ENCODE peak calls at places on chromosome 21, in seven cellular contexts. I, Z, X, A, Y, F and T are unnamed samples.

GRCh38 chr21:16082038-16082816 is 352.4 kb downstream of the USP25 start:
- DNase-seq in I (no peak), Z (no peak), X (no peak), A (no peak), Y (no peak), F (peak), T (no peak)

GRCh38 chr21:17343055-17343454 is 169.8 kb upstream of the CXADR start:
- DNase-seq in I (peak), Z (no peak), X (no peak), A (no peak), Y (no peak), F (no peak), T (no peak)

GRCh38 chr21:45258476-45258875 is 29.2 kb downstream of the POFUT2 start:
- DNase-seq in I (no peak), Z (peak), X (no peak), A (no peak), Y (no peak), F (no peak), T (no peak)

GRCh38 chr21:15729346-15729673 is 472 bp upstream of the USP25 start:
- DNase-seq in I (no peak), Z (no peak), X (no peak), A (no peak), Y (no peak), F (no peak), T (no peak)

GRCh38 chr21:41766883-41767605 is at the start of gene RIPK4:
- DNase-seq in I (no peak), Z (peak), X (no peak), A (no peak), Y (peak), F (peak), T (peak)

GRCh38 chr21:45145146-45145545 is 70.8 kb downstream of the ADARB1 start:
- DNase-seq in I (no peak), Z (no peak), X (no peak), A (no peak), Y (no peak), F (no peak), T (no peak)

GRCh38 chr21:41217656-41218380 is 49.9 kb downstream of the BACE2 start:
- DNase-seq in I (peak), Z (no peak), X (peak), A (peak), Y (no peak), F (no peak), T (no peak)

GRCh38 chr21:21714396-21714795 is 716.2 kb downstream of the NCAM2 start:
- DNase-seq in I (peak), Z (no peak), X (no peak), A (no peak), Y (no peak), F (peak), T (no peak)

GRCh38 chr21:45264146-45264918 is 23.4 kb downstream of the POFUT2 start:
- DNase-seq in I (no peak), Z (peak), X (no peak), A (no peak), Y (no peak), F (no peak), T (no peak)

GRCh38 chr21:44524412-44525371 is 15.3 kb downstream of the KRTAP10-1 start:
- DNase-seq in I (no peak), Z (no peak), X (no peak), A (no peak), Y (no peak), F (no peak), T (no peak)

GRCh38 chr21:15706686-15707085 is 23.1 kb upstream of the USP25 start:
- DNase-seq in I (peak), Z (no peak), X (peak), A (no peak), Y (no peak), F (peak), T (no peak)

GRCh38 chr21:43262427-43262826 is 93.6 kb downstream of the CRYAA start:
- DNase-seq in I (no peak), Z (no peak), X (no peak), A (no peak), Y (no peak), F (no peak), T (no peak)

GRCh38 chr21:42863504-42863870 is 15.9 kb downstream of the WDR4 start:
- DNase-seq in I (no peak), Z (no peak), X (no peak), A (no peak), Y (no peak), F (no peak), T (no peak)

GRCh38 chr21:29302340-29302991 is 3.7 kb downstream of the BACH1 start:
- DNase-seq in I (no peak), Z (no peak), X (no peak), A (no peak), Y (no peak), F (no peak), T (no peak)

DNA sequence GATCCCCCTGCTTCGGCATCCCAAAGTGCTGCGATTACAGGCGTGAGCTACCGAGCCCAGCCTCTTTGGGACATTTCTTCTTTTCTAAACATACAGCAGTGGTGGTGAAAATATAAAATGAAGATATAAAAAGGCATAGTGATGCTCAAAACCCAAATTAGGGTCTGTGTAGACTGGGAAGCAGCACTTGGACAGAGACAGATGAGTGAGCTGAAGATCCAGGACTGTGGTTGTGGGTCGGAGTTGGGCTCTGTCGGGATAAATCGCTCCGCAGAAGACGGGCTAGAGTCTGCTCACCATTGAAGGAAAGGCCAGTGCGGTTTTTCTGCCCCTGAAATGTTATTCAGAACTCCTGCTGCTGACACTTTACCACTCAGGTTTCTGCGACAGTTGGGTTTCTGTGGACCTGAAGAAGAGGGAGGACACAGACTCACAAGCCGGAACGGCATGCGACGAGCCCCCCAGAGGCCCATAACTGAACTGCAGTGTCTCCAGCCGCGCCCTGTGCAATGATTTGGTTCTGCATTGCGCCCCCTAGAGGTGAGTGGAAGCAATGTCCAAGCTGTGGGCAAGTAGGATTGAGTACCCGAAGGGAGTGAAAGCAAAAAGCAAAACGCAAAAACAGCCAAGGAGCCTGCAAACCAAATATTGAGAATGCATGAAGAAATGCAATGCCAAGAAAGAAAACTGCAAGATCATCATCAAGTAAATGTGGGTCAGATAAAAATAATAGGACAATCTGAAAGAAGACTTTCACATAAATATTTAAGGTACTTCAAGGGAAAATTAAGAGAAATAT is 66.6 kb downstream of the GABPA start:
- DNase-seq in I (peak), Z (peak), X (peak), A (peak), Y (peak), F (peak), T (peak)
- TF ChIP-seq CTCF in I (peak), Z (peak), X (peak), A (peak), Y (peak), F (peak), T (peak)

GRCh38 chr21:26842976-26843911 is 2.0 kb downstream of the ADAMTS1 start:
- DNase-seq in I (peak), Z (no peak), X (peak), A (peak), Y (no peak), F (peak), T (no peak)
- TF ChIP-seq CTCF in I (peak), Z (no peak), X (peak), A (peak), Y (no peak), F (peak), T (no peak)

GRCh38 chr21:33229099-33229775 is 501 bp upstream of the IFNAR2 start:
- DNase-seq in I (no peak), Z (no peak), X (no peak), A (no peak), Y (no peak), F (no peak), T (no peak)

GRCh38 chr21:33232640-33233039 is 2.9 kb downstream of the IFNAR2 start:
- DNase-seq in I (no peak), Z (no peak), X (no peak), A (no peak), Y (no peak), F (no peak), T (no peak)

GRCh38 chr21:33229776-33230517 is at the start of gene IFNAR2:
- DNase-seq in I (peak), Z (peak), X (peak), A (peak), Y (peak), F (no peak), T (peak)

GRCh38 chr21:33231526-33231925 is 1.8 kb downstream of the IFNAR2 start:
- DNase-seq in I (no peak), Z (no peak), X (no peak), A (no peak), Y (peak), F (no peak), T (no peak)

DNA sequence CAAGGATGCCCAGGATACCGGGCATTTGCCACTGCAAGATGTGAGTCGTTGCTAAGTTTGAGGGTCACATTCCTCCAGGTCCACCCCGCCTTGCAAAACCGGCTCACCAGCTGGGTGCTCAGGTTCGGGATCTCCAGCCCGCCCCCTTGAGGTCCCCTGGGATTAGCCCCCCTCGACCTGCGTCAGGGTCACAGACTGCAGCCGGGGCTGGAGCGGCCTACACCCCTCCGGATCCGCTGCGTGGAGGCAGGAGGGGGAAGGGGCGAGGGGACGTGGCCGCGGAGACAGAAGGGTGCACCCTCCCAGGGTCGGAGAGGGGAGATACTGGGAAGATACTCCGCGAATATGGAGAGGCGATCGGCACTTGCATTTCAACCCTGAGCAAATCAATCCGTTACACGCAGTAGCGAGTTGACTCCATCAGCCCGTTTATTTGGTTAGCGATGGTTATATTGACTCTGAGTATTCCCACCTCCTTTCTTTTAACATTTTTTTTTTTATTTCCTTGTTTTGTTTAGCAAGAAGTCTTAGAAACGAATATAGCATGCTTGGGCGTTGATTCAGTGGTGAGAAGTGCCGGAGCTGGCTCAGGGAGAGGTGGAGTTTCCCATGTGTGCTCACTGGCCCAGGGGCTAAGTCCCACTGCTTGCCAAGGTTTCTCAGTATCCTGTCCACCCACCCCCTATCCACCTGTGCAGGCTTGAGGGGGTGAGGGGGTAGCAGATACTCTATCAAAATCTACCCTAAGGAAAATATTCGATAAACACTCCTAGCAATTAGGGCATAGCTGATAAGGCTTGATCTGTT is 983 bp downstream of the IFNAR2 start:
- DNase-seq in I (peak), Z (peak), X (peak), A (peak), Y (peak), F (peak), T (no peak)
- TF ChIP-seq CTCF in I (peak), Z (no peak), X (no peak), A (no peak), Y (peak), F (peak), T (peak)

GRCh38 chr21:24045775-24046215 is 1561.5 kb downstream of the MRPL39 start:
- DNase-seq in I (peak), Z (no peak), X (peak), A (peak), Y (no peak), F (peak), T (no peak)
- TF ChIP-seq CTCF in I (peak), Z (peak), X (peak), A (no peak), Y (no peak), F (peak), T (peak)